ENCODE peak calls at places on chromosome 21, in six cellular contexts. One of them, this sample, is unnamed.

GRCh38 chr21:31143021-31143420 is 104.7 kb upstream of the KRTAP19-8 start:
- DNase-seq in HepG2: no peak
- DNase-seq in endothelial cell of umbilical vein: no peak
- DNase-seq in GM12878: no peak
- DNase-seq in K562: no peak
- DNase-seq in A549: no peak
- DNase-seq in this sample: no peak

GRCh38 chr21:32807717-32808380 is 36.3 kb upstream of the PAXBP1 start:
- DNase-seq in A549: no peak
- DNase-seq in HepG2: no peak
- DNase-seq in GM12878: no peak
- DNase-seq in endothelial cell of umbilical vein: no peak
- DNase-seq in K562: no peak
- DNase-seq in this sample: peak; percentile 21

GRCh38 chr21:32412998-32413504 is 545 bp downstream of the EVA1C start:
- DNase-seq in K562: no peak
- DNase-seq in A549: no peak
- DNase-seq in GM12878: no peak
- DNase-seq in HepG2: no peak
- DNase-seq in endothelial cell of umbilical vein: peak; percentile 53
- DNase-seq in this sample: no peak

GRCh38 chr21:21063828-21064227 is 65.6 kb downstream of the NCAM2 start:
- DNase-seq in GM12878: no peak
- DNase-seq in A549: no peak
- DNase-seq in HepG2: no peak
- DNase-seq in endothelial cell of umbilical vein: no peak
- DNase-seq in K562: no peak
- DNase-seq in this sample: no peak

GRCh38 chr21:26388731-26389231 is 184.3 kb downstream of the CYYR1 start:
- DNase-seq in HepG2: no peak
- DNase-seq in endothelial cell of umbilical vein: peak; percentile 68
- DNase-seq in K562: no peak
- DNase-seq in A549: peak; percentile 2
- DNase-seq in GM12878: no peak
- DNase-seq in this sample: no peak

GRCh38 chr21:27145134-27145798 is 178.4 kb upstream of the ADAMTS5 start:
- DNase-seq in endothelial cell of umbilical vein: no peak
- DNase-seq in K562: no peak
- DNase-seq in A549: no peak
- DNase-seq in HepG2: no peak
- DNase-seq in GM12878: no peak
- DNase-seq in this sample: no peak

GRCh38 chr21:26188422-26188821 is 17.9 kb upstream of the APP start:
- DNase-seq in A549: no peak
- DNase-seq in K562: no peak
- DNase-seq in GM12878: no peak
- DNase-seq in endothelial cell of umbilical vein: no peak
- DNase-seq in HepG2: no peak
- DNase-seq in this sample: no peak

GRCh38 chr21:31514598-31514997 is 144.9 kb upstream of the SOD1 start:
- DNase-seq in endothelial cell of umbilical vein: no peak
- DNase-seq in K562: no peak
- DNase-seq in A549: no peak
- DNase-seq in GM12878: no peak
- DNase-seq in HepG2: no peak
- DNase-seq in this sample: no peak

GRCh38 chr21:37237764-37238163 is 29.4 kb downstream of the VPS26C start:
- DNase-seq in endothelial cell of umbilical vein: peak; percentile 64
- DNase-seq in A549: no peak
- DNase-seq in K562: no peak
- DNase-seq in HepG2: no peak
- DNase-seq in GM12878: no peak
- DNase-seq in this sample: no peak

GRCh38 chr21:31173881-31174555 is 135.7 kb upstream of the KRTAP19-8 start:
- DNase-seq in GM12878: no peak
- DNase-seq in HepG2: no peak
- DNase-seq in endothelial cell of umbilical vein: peak; percentile 78
- DNase-seq in A549: no peak
- DNase-seq in K562: no peak
- DNase-seq in this sample: no peak

GRCh38 chr21:36330904-36331303 is 10.9 kb downstream of the MORC3 start:
- DNase-seq in endothelial cell of umbilical vein: peak; percentile 64
- DNase-seq in A549: peak; percentile 18
- DNase-seq in HepG2: peak; percentile 51
- DNase-seq in K562: peak; percentile 64
- DNase-seq in GM12878: peak; percentile 16
- DNase-seq in this sample: peak; percentile 70

GRCh38 chr21:17775431-17776126 is 43.6 kb downstream of the C21orf91 start:
- DNase-seq in K562: no peak
- DNase-seq in endothelial cell of umbilical vein: no peak
- DNase-seq in A549: no peak
- DNase-seq in HepG2: peak; percentile 22
- DNase-seq in GM12878: peak; percentile 63
- DNase-seq in this sample: no peak

GRCh38 chr21:32889596-32889995 is 118.0 kb upstream of the PAXBP1 start:
- DNase-seq in endothelial cell of umbilical vein: no peak
- DNase-seq in A549: no peak
- DNase-seq in K562: no peak
- DNase-seq in HepG2: no peak
- DNase-seq in GM12878: no peak
- DNase-seq in this sample: no peak

GRCh38 chr21:18370292-18370691 is 33.3 kb downstream of the TMPRSS15 start:
- DNase-seq in A549: no peak
- DNase-seq in endothelial cell of umbilical vein: no peak
- DNase-seq in HepG2: no peak
- DNase-seq in K562: no peak
- DNase-seq in GM12878: no peak
- DNase-seq in this sample: no peak

GRCh38 chr21:15671188-15671587 is 58.6 kb upstream of the USP25 start:
- DNase-seq in HepG2: no peak
- DNase-seq in K562: no peak
- DNase-seq in A549: no peak
- DNase-seq in endothelial cell of umbilical vein: no peak
- DNase-seq in GM12878: peak; percentile 4
- DNase-seq in this sample: no peak

GRCh38 chr21:15552914-15553491 is 176.8 kb upstream of the USP25 start:
- DNase-seq in endothelial cell of umbilical vein: no peak
- DNase-seq in GM12878: no peak
- DNase-seq in HepG2: peak; percentile 35
- DNase-seq in A549: peak; percentile 1
- DNase-seq in K562: no peak
- DNase-seq in this sample: peak; percentile 7

GRCh38 chr21:26761174-26761915 is 83.9 kb downstream of the ADAMTS1 start:
- DNase-seq in K562: no peak
- DNase-seq in endothelial cell of umbilical vein: no peak
- DNase-seq in HepG2: no peak
- DNase-seq in GM12878: no peak
- DNase-seq in A549: no peak
- DNase-seq in this sample: no peak

GRCh38 chr21:42682661-42683060 is 29.2 kb downstream of the PDE9A start:
- DNase-seq in GM12878: no peak
- DNase-seq in K562: no peak
- DNase-seq in endothelial cell of umbilical vein: no peak
- DNase-seq in A549: no peak
- DNase-seq in HepG2: no peak
- DNase-seq in this sample: peak; percentile 97

GRCh38 chr21:42679982-42680330 is 26.5 kb downstream of the PDE9A start:
- DNase-seq in GM12878: no peak
- DNase-seq in K562: no peak
- DNase-seq in A549: no peak
- DNase-seq in HepG2: no peak
- DNase-seq in endothelial cell of umbilical vein: no peak
- DNase-seq in this sample: peak; percentile 79

GRCh38 chr21:42683371-42684108 is 30.1 kb downstream of the PDE9A start:
- DNase-seq in HepG2: no peak
- DNase-seq in endothelial cell of umbilical vein: no peak
- DNase-seq in K562: no peak
- DNase-seq in A549: no peak
- DNase-seq in GM12878: no peak
- DNase-seq in this sample: peak; percentile 98

GRCh38 chr21:42680429-42680828 is 27.0 kb downstream of the PDE9A start:
- DNase-seq in endothelial cell of umbilical vein: no peak
- DNase-seq in HepG2: no peak
- DNase-seq in GM12878: no peak
- DNase-seq in A549: no peak
- DNase-seq in K562: no peak
- DNase-seq in this sample: peak; percentile 42

DNA sequence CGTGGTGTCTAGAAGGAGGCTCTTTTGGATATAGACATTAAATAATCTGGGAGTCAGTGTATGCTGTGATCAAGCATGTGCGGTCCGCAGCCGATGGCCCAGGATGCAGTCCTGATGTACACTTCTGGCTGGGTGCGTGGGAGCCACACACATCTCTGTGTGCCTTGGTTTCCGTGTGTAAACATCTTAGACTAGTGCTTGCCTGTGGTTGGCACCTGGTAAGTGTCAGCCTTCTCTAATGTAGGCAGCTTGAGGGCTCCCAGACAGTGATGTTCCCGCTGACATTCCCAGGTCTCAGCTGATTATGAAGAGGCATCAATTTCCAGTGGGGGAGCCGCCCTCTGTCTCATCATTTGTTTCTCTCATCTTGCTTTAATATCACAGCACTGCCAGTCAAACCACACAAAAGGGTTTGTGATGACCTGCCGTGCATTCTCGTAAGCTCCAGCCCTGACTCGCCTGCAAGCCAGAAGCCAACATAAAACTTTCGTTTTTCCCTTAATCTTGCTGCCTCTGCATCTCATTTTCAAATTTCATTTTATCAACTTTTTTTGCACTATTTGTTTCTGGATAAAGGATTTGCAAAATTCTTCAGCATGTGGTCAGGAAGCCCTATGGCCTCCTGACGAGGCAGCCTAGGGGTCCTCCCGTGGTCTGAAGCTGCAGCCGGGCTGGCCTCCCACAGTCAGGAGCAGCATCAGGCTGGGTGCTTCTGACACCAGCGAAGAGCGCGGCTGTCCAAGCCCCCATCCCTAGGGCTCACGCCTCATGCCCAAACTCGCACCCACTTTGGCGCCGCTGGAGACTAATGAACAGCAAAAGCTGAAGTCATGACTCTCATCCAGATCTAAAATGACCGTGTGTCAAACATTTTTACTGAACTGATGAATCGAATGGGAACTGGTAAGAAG is 28.1 kb downstream of the PDE9A start:
- DNase-seq in K562: no peak
- DNase-seq in HepG2: no peak
- DNase-seq in endothelial cell of umbilical vein: no peak
- DNase-seq in GM12878: no peak
- DNase-seq in A549: no peak
- DNase-seq in this sample: peak; percentile 59
- TF ChIP-seq MAX in K562: no peak
- TF ChIP-seq MAX in HepG2: no peak
- TF ChIP-seq MAX in endothelial cell of umbilical vein: no peak
- TF ChIP-seq MAX in GM12878: no peak
- TF ChIP-seq MAX in A549: no peak
- TF ChIP-seq MAX in this sample: no peak

GRCh38 chr21:43719748-43720538 is 1.0 kb downstream of the PDXK start:
- DNase-seq in K562: no peak
- DNase-seq in HepG2: no peak
- DNase-seq in GM12878: no peak
- DNase-seq in A549: no peak
- DNase-seq in endothelial cell of umbilical vein: no peak
- DNase-seq in this sample: no peak

GRCh38 chr21:43720539-43721224 is 1.8 kb downstream of the PDXK start:
- DNase-seq in GM12878: no peak
- DNase-seq in K562: no peak
- DNase-seq in HepG2: no peak
- DNase-seq in endothelial cell of umbilical vein: no peak
- DNase-seq in A549: no peak
- DNase-seq in this sample: peak; percentile 16

GRCh38 chr21:43717967-43718871 is 710 bp upstream of the PDXK start:
- DNase-seq in GM12878: no peak
- DNase-seq in A549: no peak
- DNase-seq in HepG2: no peak
- DNase-seq in endothelial cell of umbilical vein: no peak
- DNase-seq in K562: no peak
- DNase-seq in this sample: no peak

GRCh38 chr21:43717166-43717853 is 1.6 kb upstream of the PDXK start:
- DNase-seq in GM12878: no peak
- DNase-seq in endothelial cell of umbilical vein: no peak
- DNase-seq in A549: no peak
- DNase-seq in K562: no peak
- DNase-seq in HepG2: no peak
- DNase-seq in this sample: no peak

GRCh38 chr21:43718872-43719747 is at the start of gene PDXK:
- DNase-seq in K562: peak; percentile 96
- DNase-seq in GM12878: peak; percentile 35
- DNase-seq in A549: peak; percentile 38
- DNase-seq in HepG2: peak; percentile 67
- DNase-seq in endothelial cell of umbilical vein: peak; percentile 72
- DNase-seq in this sample: peak; percentile 89
- TF ChIP-seq MYC in K562: no peak
- TF ChIP-seq MYC in GM12878: no peak
- TF ChIP-seq MYC in A549: no peak
- TF ChIP-seq MYC in HepG2: peak; percentile 72
- TF ChIP-seq MYC in endothelial cell of umbilical vein: no peak
- TF ChIP-seq MYC in this sample: peak; percentile 29

DNA sequence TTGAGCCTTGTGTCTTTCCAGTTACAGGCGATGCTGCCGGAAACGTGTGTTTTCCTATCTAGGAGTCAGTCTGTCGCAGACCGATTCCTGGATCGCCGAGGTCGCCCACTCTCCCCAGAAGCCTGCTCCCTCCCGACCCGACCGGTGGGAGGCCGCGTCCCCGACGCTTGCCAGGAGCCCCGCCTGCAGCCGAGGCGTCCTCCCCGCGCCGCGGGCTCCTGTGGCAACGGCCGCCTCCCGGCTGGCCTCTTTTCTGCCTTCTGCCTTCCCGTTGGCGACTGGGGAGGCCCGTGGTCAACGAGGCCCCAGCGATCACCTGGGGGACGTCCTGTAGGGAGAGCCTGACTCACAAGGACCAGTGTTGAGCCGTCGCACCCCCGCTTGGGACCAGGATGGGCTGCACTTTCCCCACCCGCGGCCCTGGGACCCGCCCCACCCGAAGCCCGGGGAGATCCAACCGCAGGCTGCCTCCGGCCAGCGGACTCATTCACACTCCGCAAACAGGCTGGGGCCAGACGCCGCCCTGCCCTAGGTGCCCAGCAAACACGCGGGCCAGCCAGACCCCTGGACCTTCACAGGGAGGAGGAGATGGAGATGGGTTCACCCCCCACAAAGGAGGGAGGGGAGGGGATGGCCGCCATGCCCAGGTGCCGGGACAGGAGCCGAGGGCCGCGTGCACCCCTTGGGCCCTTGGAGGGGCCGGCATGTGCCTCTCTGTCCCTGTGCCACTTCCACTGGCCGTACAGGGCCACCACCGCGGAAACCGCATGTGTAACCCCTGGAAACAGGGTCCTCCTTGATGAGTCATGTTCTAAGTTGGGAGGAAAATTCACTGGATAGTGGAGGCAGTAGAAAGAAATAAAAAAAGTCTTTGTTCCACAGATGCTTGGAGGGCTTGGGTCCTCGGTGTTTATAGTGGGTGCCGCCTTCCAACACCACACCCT is 7.2 kb upstream of the COL6A1 start:
- DNase-seq in A549: no peak
- DNase-seq in GM12878: no peak
- DNase-seq in endothelial cell of umbilical vein: peak; percentile 42
- DNase-seq in K562: no peak
- DNase-seq in HepG2: no peak
- DNase-seq in this sample: peak; percentile 53
- TF ChIP-seq POLR2A in A549: no peak
- TF ChIP-seq POLR2A in GM12878: no peak
- TF ChIP-seq POLR2A in endothelial cell of umbilical vein: no peak
- TF ChIP-seq POLR2A in K562: no peak
- TF ChIP-seq POLR2A in HepG2: no peak
- TF ChIP-seq POLR2A in this sample: peak; percentile 4

GRCh38 chr21:23541571-23541970 is 2065.7 kb downstream of the MRPL39 start:
- DNase-seq in GM12878: no peak
- DNase-seq in endothelial cell of umbilical vein: no peak
- DNase-seq in A549: no peak
- DNase-seq in K562: no peak
- DNase-seq in HepG2: no peak
- DNase-seq in this sample: no peak
- TF ChIP-seq MAX in GM12878: no peak
- TF ChIP-seq MAX in endothelial cell of umbilical vein: no peak
- TF ChIP-seq MAX in A549: no peak
- TF ChIP-seq MAX in K562: no peak
- TF ChIP-seq MAX in HepG2: no peak
- TF ChIP-seq MAX in this sample: no peak

This sample was measured in NB4.